ENCODE peak calls at places on chromosomes 5 and 9, in six cellular contexts. V is upper lobe of right lung; H is memory B cell; O is stimulated activated CD4-positive, alpha-beta T cell treated with anti-CD3 and anti-CD28 coated beads, Interleukin-12 subunit alpha, Interleukin-12 subunit beta, amount 100 ng/mL, for 4 hours; T is H4; P is GM12878. M is an unnamed sample.

GRCh38 chr5:169185626-169186025 is 115.3 kb downstream of the SLIT3 start:
- DNase-seq in V (no peak), H (no peak), O (no peak), T (no peak), P (no peak), M (no peak)

GRCh38 chr9:82447343-82447742 is 458.8 kb downstream of the SPATA31D1 start:
- DNase-seq in V (no peak), H (no peak), O (no peak), T (no peak), P (no peak), M (no peak)

GRCh38 chr5:171647043-171647899 is 138.3 kb upstream of the SMIM23 start:
- DNase-seq in V (no peak), H (no peak), O (no peak), T (peak), P (no peak), M (peak)

GRCh38 chr9:114057161-114057560 is 20.9 kb downstream of the AMBP start:
- DNase-seq in V (peak), H (no peak), O (no peak), T (no peak), P (no peak), M (no peak)

GRCh38 chr5:176391999-176392398 is 3.4 kb downstream of the HIGD2A start:
- DNase-seq in V (no peak), H (no peak), O (no peak), T (no peak), P (no peak), M (no peak)

GRCh38 chr9:127035423-127035822 is 87.0 kb downstream of the ANGPTL2 start:
- DNase-seq in V (no peak), H (no peak), O (no peak), T (no peak), P (no peak), M (no peak)

GRCh38 chr9:115340314-115340713 is 222.4 kb upstream of the TNC start:
- DNase-seq in V (no peak), H (no peak), O (no peak), T (no peak), P (no peak), M (no peak)

GRCh38 chr5:107576736-107577440 is 93.8 kb downstream of the EFNA5 start:
- DNase-seq in V (no peak), H (no peak), O (no peak), T (no peak), P (peak), M (no peak)

GRCh38 chr5:124957063-124957462 is 210.6 kb upstream of the ZNF608 start:
- DNase-seq in V (no peak), H (no peak), O (no peak), T (no peak), P (no peak), M (no peak)

GRCh38 chr9:125393426-125393825 is 131.8 kb downstream of the GAPVD1 start:
- DNase-seq in V (no peak), H (no peak), O (no peak), T (no peak), P (peak), M (no peak)

GRCh38 chr9:6931913-6932312 is 174.1 kb downstream of the KDM4C start:
- DNase-seq in V (no peak), H (no peak), O (peak), T (peak), P (no peak), M (no peak)

GRCh38 chr9:129866373-129867137 is 31.3 kb downstream of the USP20 start:
- DNase-seq in V (no peak), H (no peak), O (no peak), T (no peak), P (no peak), M (no peak)

GRCh38 chr9:11366585-11367129 is 753.9 kb upstream of the PTPRD start:
- DNase-seq in V (no peak), H (no peak), O (no peak), T (no peak), P (no peak), M (no peak)

GRCh38 chr9:134474058-134474370 is 147.8 kb downstream of the RXRA start:
- DNase-seq in V (no peak), H (no peak), O (no peak), T (no peak), P (no peak), M (no peak)

GRCh38 chr9:134992755-134993124 is 75.0 kb upstream of the FCN1 start:
- DNase-seq in V (peak), H (no peak), O (no peak), T (no peak), P (no peak), M (no peak)

GRCh38 chr5:76041863-76042262 is 41.3 kb upstream of the SV2C start:
- DNase-seq in V (no peak), H (no peak), O (no peak), T (no peak), P (no peak), M (peak)

GRCh38 chr9:104868687-104869404 is 59.1 kb downstream of the ABCA1 start:
- DNase-seq in V (peak), H (peak), O (no peak), T (peak), P (no peak), M (peak)

GRCh38 chr5:50965621-50966362 is 299.4 kb downstream of the PARP8 start:
- DNase-seq in V (no peak), H (no peak), O (no peak), T (no peak), P (no peak), M (no peak)

GRCh38 chr5:20000416-20000815 is 12.4 kb upstream of the CDH18 start:
- DNase-seq in V (no peak), H (no peak), O (no peak), T (no peak), P (no peak), M (no peak)

GRCh38 chr5:26572486-26572885 is 465.9 kb downstream of the CDH9 start:
- DNase-seq in V (no peak), H (no peak), O (no peak), T (no peak), P (no peak), M (no peak)

GRCh38 chr5:56535347-56535746 is 280.0 kb upstream of the MAP3K1 start:
- DNase-seq in V (no peak), H (no peak), O (no peak), T (no peak), P (no peak), M (no peak)

GRCh38 chr5:143338658-143339366 is 64.7 kb downstream of the NR3C1 start:
- DNase-seq in V (no peak), H (no peak), O (no peak), T (no peak), P (no peak), M (no peak)

GRCh38 chr5:142958933-142959682 is 188.9 kb downstream of the ARHGAP26 start:
- DNase-seq in V (no peak), H (no peak), O (no peak), T (no peak), P (no peak), M (no peak)

GRCh38 chr9:89382026-89382986 is 64.0 kb downstream of the SECISBP2 start:
- DNase-seq in V (no peak), H (no peak), O (no peak), T (no peak), P (no peak), M (no peak)

GRCh38 chr5:168353216-168353957 is 61.9 kb downstream of the WWC1 start:
- DNase-seq in V (no peak), H (no peak), O (no peak), T (no peak), P (no peak), M (no peak)

GRCh38 chr5:99355881-99356280 is 427.1 kb upstream of the CHD1 start:
- DNase-seq in V (no peak), H (no peak), O (no peak), T (no peak), P (no peak), M (no peak)

GRCh38 chr5:105740242-105740641 is 1930.5 kb downstream of the EFNA5 start:
- DNase-seq in V (no peak), H (no peak), O (no peak), T (no peak), P (no peak), M (no peak)

GRCh38 chr9:83027153-83027867 is 35.6 kb downstream of the RASEF start:
- DNase-seq in V (no peak), H (no peak), O (no peak), T (peak), P (no peak), M (peak)

GRCh38 chr9:97660847-97661246 is 27.2 kb downstream of the NCBP1 start:
- DNase-seq in V (no peak), H (no peak), O (no peak), T (no peak), P (no peak), M (no peak)

GRCh38 chr5:151493599-151494136 is 46.3 kb downstream of the SLC36A1 start:
- DNase-seq in V (no peak), H (no peak), O (no peak), T (no peak), P (no peak), M (no peak)

GRCh38 chr5:1436036-1436435 is 9.2 kb downstream of the SLC6A3 start:
- DNase-seq in V (no peak), H (no peak), O (no peak), T (no peak), P (no peak), M (no peak)

GRCh38 chr5:24145806-24146205 is 499.0 kb downstream of the CDH10 start:
- DNase-seq in V (no peak), H (no peak), O (no peak), T (no peak), P (no peak), M (no peak)

GRCh38 chr9:94112716-94113465 is 28.6 kb downstream of the PTPDC1 start:
- DNase-seq in V (no peak), H (no peak), O (no peak), T (no peak), P (no peak), M (no peak)

M was measured in HTR-8/SVneo.